ENCODE peak calls at places on chromosomes 1 and 21, in four cellular contexts. P, O, Y and Q are unnamed samples.

GRCh38 chr1:56578963-56579875 is at the start of gene PLPP3:
- DNase-seq in P (no peak), Y (peak), O (peak), Q (peak)

GRCh38 chr1:177620636-177621190 is 349.1 kb downstream of the SEC16B start:
- DNase-seq in O (peak), P (no peak), Y (no peak), Q (no peak)

GRCh38 chr1:182303778-182304177 is 87.8 kb downstream of the GLUL start:
- DNase-seq in O (no peak), Y (no peak), P (no peak), Q (no peak)

GRCh38 chr1:24254783-24255182 is 64.4 kb upstream of the GRHL3 start:
- DNase-seq in P (no peak), Y (no peak), O (no peak), Q (no peak)

GRCh38 chr1:100229681-100230443 is 19.8 kb downstream of the DBT start:
- DNase-seq in O (no peak), Y (no peak), P (no peak), Q (no peak)

GRCh38 chr1:40421694-40422384 is 28.4 kb upstream of the ZFP69B start:
- DNase-seq in O (peak), P (no peak), Y (no peak), Q (no peak)

GRCh38 chr21:35428489-35428888 is 379.4 kb upstream of the RUNX1 start:
- DNase-seq in Y (peak), O (peak), P (peak), Q (peak)

GRCh38 chr1:219324171-219324570 is 150.5 kb downstream of the LYPLAL1 start:
- DNase-seq in P (no peak), O (no peak), Y (no peak), Q (no peak)

GRCh38 chr21:34558960-34559631 is 47.1 kb upstream of the KCNE1 start:
- DNase-seq in Y (no peak), P (no peak), O (peak), Q (no peak)

GRCh38 chr1:161966076-161966475 is 57.6 kb downstream of the OLFML2B start:
- DNase-seq in O (no peak), P (no peak), Y (no peak), Q (no peak)

GRCh38 chr1:161958425-161958824 is 65.2 kb downstream of the OLFML2B start:
- DNase-seq in Y (no peak), P (no peak), O (peak), Q (no peak)

GRCh38 chr1:161962094-161962887 is 61.4 kb downstream of the OLFML2B start:
- DNase-seq in O (peak), P (no peak), Y (no peak), Q (no peak)
- TF ChIP-seq CTCF in O (no peak), P (no peak), Y (no peak), Q (no peak)

GRCh38 chr1:3463013-3463385 is 8.5 kb downstream of the ARHGEF16 start:
- DNase-seq in O (no peak), P (no peak), Y (no peak), Q (no peak)

GRCh38 chr1:3465091-3465934 is 10.8 kb downstream of the ARHGEF16 start:
- DNase-seq in P (no peak), O (no peak), Y (no peak), Q (peak)

GRCh38 chr1:3463408-3463811 is 8.9 kb downstream of the ARHGEF16 start:
- DNase-seq in Y (no peak), O (no peak), P (no peak), Q (no peak)

GRCh38 chr1:3464649-3465025 is 10.2 kb downstream of the ARHGEF16 start:
- DNase-seq in Y (no peak), O (no peak), P (no peak), Q (no peak)

DNA sequence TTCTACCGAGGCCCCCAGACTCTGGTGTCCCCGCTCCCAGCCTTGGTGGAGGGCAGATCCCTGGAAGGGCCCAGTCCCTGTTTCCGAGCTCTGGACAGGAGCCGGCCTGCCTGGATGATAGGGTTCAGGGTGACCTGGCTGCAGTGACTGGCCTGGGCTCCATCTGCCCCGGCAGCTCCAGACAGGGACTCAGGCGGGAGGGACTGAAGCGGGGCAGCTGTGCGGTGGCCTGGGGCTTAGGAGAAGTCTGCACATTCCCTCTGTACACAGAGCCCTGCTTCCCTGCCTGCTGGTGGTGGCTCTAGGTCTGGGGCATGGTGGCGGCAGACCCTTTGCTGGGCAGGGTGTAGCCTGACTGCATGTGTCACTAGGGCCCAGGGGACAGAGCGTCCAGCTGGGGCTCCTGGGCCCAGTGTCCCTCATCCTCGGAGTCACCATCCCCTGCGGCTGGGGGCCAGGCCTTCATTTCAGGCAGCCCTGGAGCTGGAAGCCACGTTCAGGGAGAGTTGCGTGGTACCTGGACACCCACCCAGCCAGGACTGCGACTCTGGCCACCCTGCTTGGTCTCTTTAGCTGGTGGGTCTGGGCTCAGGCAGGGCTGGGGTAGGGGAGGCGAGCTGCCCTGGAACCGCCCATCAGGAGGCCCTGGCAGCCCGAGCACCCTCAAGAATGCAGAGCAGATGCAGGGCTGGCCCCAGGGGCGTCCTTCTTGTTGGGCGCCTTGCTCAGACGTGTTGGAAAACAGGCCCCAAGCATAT is 9.6 kb downstream of the ARHGEF16 start:
- DNase-seq in P (no peak), Y (no peak), O (no peak), Q (no peak)
- TF ChIP-seq CTCF in P (no peak), Y (no peak), O (no peak), Q (no peak)

GRCh38 chr1:27448982-27449381 is 41.0 kb downstream of the WASF2 start:
- DNase-seq in Y (no peak), O (no peak), P (no peak), Q (no peak)

GRCh38 chr1:27447883-27448282 is 42.1 kb downstream of the WASF2 start:
- DNase-seq in O (no peak), Y (no peak), P (no peak), Q (no peak)

GRCh38 chr1:27454610-27455009 is 35.4 kb downstream of the WASF2 start:
- DNase-seq in P (no peak), O (no peak), Y (no peak), Q (no peak)

GRCh38 chr1:27455166-27455811 is 34.7 kb downstream of the WASF2 start:
- DNase-seq in O (no peak), P (peak), Y (no peak), Q (no peak)

GRCh38 chr1:27451346-27451745 is 38.6 kb downstream of the WASF2 start:
- DNase-seq in P (no peak), Y (no peak), O (no peak), Q (no peak)
- TF ChIP-seq CTCF in P (no peak), Y (no peak), O (no peak), Q (no peak)

GRCh38 chr1:36609241-36610027 is 126.7 kb upstream of the CSF3R start:
- DNase-seq in P (no peak), O (peak), Y (peak), Q (peak)

GRCh38 chr1:36614571-36614970 is 131.9 kb upstream of the CSF3R start:
- DNase-seq in P (no peak), Y (no peak), O (no peak), Q (no peak)

GRCh38 chr1:36613721-36614120 is 131.0 kb upstream of the CSF3R start:
- DNase-seq in Y (no peak), P (no peak), O (no peak), Q (no peak)

GRCh38 chr1:36612121-36612520 is 129.4 kb upstream of the CSF3R start:
- DNase-seq in Y (no peak), P (no peak), O (no peak), Q (peak)

GRCh38 chr1:36612881-36613280 is 130.2 kb upstream of the CSF3R start:
- DNase-seq in O (no peak), Y (no peak), P (no peak), Q (no peak)
- TF ChIP-seq CTCF in O (no peak), Y (no peak), P (no peak), Q (no peak)

GRCh38 chr1:180252638-180253536 is 22.8 kb downstream of the LHX4 start:
- DNase-seq in Y (peak), P (peak), O (peak), Q (peak)
- TF ChIP-seq CTCF in Y (peak), P (peak), O (peak), Q (peak)

GRCh38 chr1:231045318-231045717 is 5.3 kb upstream of the FAM89A start:
- DNase-seq in Y (no peak), P (no peak), O (no peak), Q (no peak)
- TF ChIP-seq CTCF in Y (no peak), P (no peak), O (no peak), Q (no peak)

GRCh38 chr1:18555036-18555435 is 74.3 kb downstream of the KLHDC7A start:
- DNase-seq in O (no peak), Y (no peak), P (no peak), Q (no peak)

GRCh38 chr1:18556364-18556763 is 74.3 kb upstream of the PAX7 start:
- DNase-seq in Y (no peak), O (peak), P (no peak), Q (no peak)

GRCh38 chr1:18554597-18554996 is 73.9 kb downstream of the KLHDC7A start:
- DNase-seq in O (no peak), Y (no peak), P (no peak), Q (no peak)

GRCh38 chr1:18560692-18561091 is 70.0 kb upstream of the PAX7 start:
- DNase-seq in Y (no peak), P (no peak), O (no peak), Q (no peak)

DNA sequence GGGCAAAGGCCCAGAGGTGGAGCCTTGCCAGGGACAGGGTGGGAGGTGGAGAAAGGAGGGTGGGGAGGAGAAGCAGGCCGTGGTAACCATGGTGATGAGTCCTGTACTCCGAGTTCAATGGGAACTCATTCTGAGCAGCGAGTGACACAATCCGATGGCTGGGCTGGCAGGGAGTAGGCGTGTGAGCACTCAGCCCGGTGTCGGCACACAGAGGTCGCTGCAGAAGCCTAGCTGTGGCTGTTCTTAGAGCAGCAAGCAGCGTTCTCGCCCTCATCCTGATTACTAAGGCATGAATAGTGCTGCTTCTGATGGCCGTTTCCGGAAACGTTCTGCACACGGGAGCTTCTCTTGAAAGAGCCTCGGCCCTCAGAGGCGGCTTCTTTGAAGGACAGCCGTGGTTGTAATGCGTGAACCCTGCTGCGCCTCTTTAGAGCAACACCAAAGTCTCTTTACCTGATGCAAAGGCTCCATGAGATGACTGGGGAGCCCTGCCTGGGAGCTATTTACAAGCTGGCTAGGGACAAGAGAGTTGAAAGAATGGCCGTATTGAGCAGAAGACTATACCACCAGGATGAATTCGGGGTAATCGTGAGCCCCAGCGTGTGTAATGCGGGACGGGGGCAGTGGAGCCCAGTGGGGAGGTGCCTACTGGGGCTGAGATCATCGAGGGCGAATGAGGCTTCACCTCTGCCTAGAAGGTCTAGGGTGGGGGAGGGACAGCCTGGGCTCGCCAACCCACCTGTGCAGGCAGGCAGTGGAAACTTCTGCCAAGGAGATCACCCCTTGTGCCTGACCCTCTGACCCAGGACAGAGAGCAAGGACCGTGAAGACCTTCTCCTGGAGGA is 72.8 kb upstream of the PAX7 start:
- DNase-seq in Y (no peak), O (peak), P (no peak), Q (peak)
- TF ChIP-seq CTCF in Y (no peak), O (no peak), P (no peak), Q (no peak)

GRCh38 chr1:37108596-37109188 is 74.4 kb upstream of the GRIK3 start:
- DNase-seq in O (no peak), P (no peak), Y (no peak), Q (no peak)

GRCh38 chr1:37098196-37098595 is 63.9 kb upstream of the GRIK3 start:
- DNase-seq in Y (no peak), P (no peak), O (no peak), Q (no peak)

GRCh38 chr1:37100310-37100709 is 66.0 kb upstream of the GRIK3 start:
- DNase-seq in Y (no peak), P (no peak), O (no peak), Q (no peak)

GRCh38 chr1:37107153-37107552 is 72.8 kb upstream of the GRIK3 start:
- DNase-seq in P (no peak), O (no peak), Y (no peak), Q (no peak)

GRCh38 chr1:37102656-37103382 is 68.5 kb upstream of the GRIK3 start:
- DNase-seq in P (no peak), O (no peak), Y (no peak), Q (no peak)
- TF ChIP-seq CTCF in P (no peak), O (no peak), Y (no peak), Q (no peak)

GRCh38 chr1:167401260-167401873 is 117.0 kb downstream of the CD247 start:
- DNase-seq in P (peak), Y (peak), O (peak), Q (peak)
- TF ChIP-seq CTCF in P (peak), Y (peak), O (peak), Q (peak)

GRCh38 chr1:9784508-9785133 is 39.1 kb downstream of the CLSTN1 start:
- DNase-seq in O (peak), P (peak), Y (peak), Q (peak)
- TF ChIP-seq CTCF in O (peak), P (peak), Y (peak), Q (peak)